ENCODE peak calls at places on chromosome 2, in nine cellular contexts. U is endothelial cell, F is WTC11, I is fibroblast of mammary gland, W is AG10803, E is GM13976, V is foreskin fibroblast, X is retinal pigment epithelial cell, O is HCT116. G is an unnamed sample.

GRCh38 chr2:187174582-187174981 is 273.5 kb downstream of the CALCRL start:
- DNase-seq in U (no peak), F (no peak), I (peak), W (no peak), E (no peak), V (no peak), X (no peak), O (no peak), G (no peak)

GRCh38 chr2:88247531-88247930 is 77.4 kb downstream of the THNSL2 start:
- DNase-seq in U (no peak), F (no peak), I (no peak), W (no peak), E (no peak), V (no peak), X (no peak), O (no peak), G (no peak)

GRCh38 chr2:167404896-167405295 is 516.6 kb downstream of the XIRP2 start:
- DNase-seq in U (no peak), F (no peak), I (peak), W (no peak), E (no peak), V (no peak), X (no peak), O (no peak), G (no peak)

GRCh38 chr2:231467016-231467545 is 2.8 kb upstream of the NCL start:
- DNase-seq in U (no peak), F (no peak), I (no peak), W (no peak), E (no peak), V (no peak), X (no peak), O (no peak), G (no peak)

GRCh38 chr2:122031544-122032263 is 276.3 kb downstream of the TSN start:
- DNase-seq in U (no peak), F (no peak), I (peak), W (peak), E (no peak), V (no peak), X (no peak), O (no peak), G (no peak)

GRCh38 chr2:60675309-60675708 is 80.8 kb upstream of the PAPOLG start:
- DNase-seq in U (no peak), F (no peak), I (no peak), W (no peak), E (no peak), V (no peak), X (no peak), O (no peak), G (no peak)

GRCh38 chr2:208373460-208374089 is 33.0 kb upstream of the PTH2R start:
- DNase-seq in U (peak), F (peak), I (peak), W (peak), E (peak), V (peak), X (peak), O (peak), G (no peak)

GRCh38 chr2:96874099-96874831 is 4.4 kb upstream of the SEMA4C start:
- DNase-seq in U (no peak), F (no peak), I (no peak), W (no peak), E (no peak), V (no peak), X (no peak), O (no peak), G (no peak)

GRCh38 chr2:7022486-7022885 is 105.3 kb downstream of the RNF144A start:
- DNase-seq in U (no peak), F (no peak), I (peak), W (no peak), E (no peak), V (no peak), X (no peak), O (no peak), G (no peak)

GRCh38 chr2:54470241-54470938 is 14.3 kb downstream of the SPTBN1 start:
- DNase-seq in U (no peak), F (no peak), I (peak), W (peak), E (no peak), V (peak), X (peak), O (no peak), G (no peak)

GRCh38 chr2:56248965-56249742 is 65.4 kb downstream of the CCDC85A start:
- DNase-seq in U (no peak), F (no peak), I (no peak), W (peak), E (no peak), V (no peak), X (no peak), O (no peak), G (no peak)

GRCh38 chr2:98828793-98829371 is 98.0 kb upstream of the MGAT4A start:
- DNase-seq in U (no peak), F (no peak), I (no peak), W (no peak), E (no peak), V (no peak), X (no peak), O (no peak), G (no peak)

GRCh38 chr2:76958749-76959148 is 563.4 kb downstream of the LRRTM4 start:
- DNase-seq in U (peak), F (peak), I (no peak), W (no peak), E (no peak), V (no peak), X (no peak), O (no peak), G (no peak)

GRCh38 chr2:76953733-76954347 is 568.3 kb downstream of the LRRTM4 start:
- DNase-seq in U (peak), F (peak), I (peak), W (peak), E (no peak), V (no peak), X (peak), O (no peak), G (no peak)
- TF ChIP-seq CTCF in U (peak), F (peak), I (peak), W (peak), E (peak), V (no peak), X (peak), O (no peak), G (peak)

GRCh38 chr2:75568174-75568573 is 7.4 kb upstream of the EVA1A start:
- DNase-seq in U (no peak), F (no peak), I (no peak), W (no peak), E (no peak), V (no peak), X (no peak), O (no peak), G (no peak)

GRCh38 chr2:75569546-75569945 is 8.8 kb upstream of the EVA1A start:
- DNase-seq in U (no peak), F (no peak), I (no peak), W (no peak), E (no peak), V (no peak), X (no peak), O (no peak), G (no peak)

GRCh38 chr2:75571730-75572430 is 11.1 kb upstream of the EVA1A start:
- DNase-seq in U (no peak), F (no peak), I (peak), W (no peak), E (no peak), V (no peak), X (no peak), O (no peak), G (no peak)

GRCh38 chr2:75570948-75571729 is 10.4 kb upstream of the EVA1A start:
- DNase-seq in U (no peak), F (no peak), I (peak), W (peak), E (no peak), V (no peak), X (peak), O (no peak), G (no peak)

DNA sequence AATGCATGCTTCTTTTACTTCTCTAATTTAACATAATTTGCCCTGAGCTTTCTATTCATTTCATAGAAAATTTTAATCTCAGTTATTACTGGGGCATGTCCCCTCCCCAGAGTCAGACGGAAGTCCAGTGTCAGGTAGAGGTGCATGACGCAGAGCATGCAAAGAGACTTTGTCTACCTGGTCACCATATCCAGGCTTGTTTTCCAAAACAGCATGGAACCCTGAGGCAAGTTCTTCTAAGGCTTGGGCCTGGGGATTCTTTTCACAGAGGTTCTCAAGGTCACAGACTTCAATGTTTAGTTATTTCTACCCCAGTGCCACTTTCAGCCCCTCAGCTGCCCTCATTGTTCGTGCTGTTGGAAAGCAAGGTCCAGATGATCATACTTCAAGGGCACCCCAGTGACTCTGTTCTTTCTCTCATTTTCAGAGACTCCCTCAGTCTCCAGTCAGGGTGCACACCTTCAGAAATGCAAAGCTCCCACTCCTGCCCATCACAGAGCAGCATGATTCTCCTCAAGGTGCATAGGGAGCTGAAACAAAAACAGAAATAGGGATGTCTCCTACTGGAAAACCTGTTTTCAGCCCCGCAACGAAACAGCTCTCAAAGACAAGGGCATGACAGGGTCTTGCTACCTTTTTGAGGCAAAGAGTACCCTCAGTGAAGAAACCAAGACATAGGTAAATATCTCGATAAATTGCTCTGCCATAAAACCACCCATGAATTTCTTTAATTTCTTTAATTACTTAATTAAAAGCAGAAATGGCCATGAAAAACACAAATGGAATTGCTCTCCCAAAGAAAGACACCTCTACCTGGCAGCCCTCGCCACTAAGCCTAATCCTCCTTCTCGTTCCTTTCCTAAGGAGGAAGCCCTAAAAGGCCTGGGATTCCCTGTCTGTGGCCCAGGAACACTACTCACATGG is 9.5 kb upstream of the EVA1A start:
- DNase-seq in U (no peak), F (no peak), I (no peak), W (no peak), E (no peak), V (no peak), X (no peak), O (no peak), G (no peak)
- TF ChIP-seq CTCF in U (no peak), F (no peak), I (no peak), W (no peak), E (no peak), V (no peak), X (no peak), O (no peak), G (no peak)

DNA sequence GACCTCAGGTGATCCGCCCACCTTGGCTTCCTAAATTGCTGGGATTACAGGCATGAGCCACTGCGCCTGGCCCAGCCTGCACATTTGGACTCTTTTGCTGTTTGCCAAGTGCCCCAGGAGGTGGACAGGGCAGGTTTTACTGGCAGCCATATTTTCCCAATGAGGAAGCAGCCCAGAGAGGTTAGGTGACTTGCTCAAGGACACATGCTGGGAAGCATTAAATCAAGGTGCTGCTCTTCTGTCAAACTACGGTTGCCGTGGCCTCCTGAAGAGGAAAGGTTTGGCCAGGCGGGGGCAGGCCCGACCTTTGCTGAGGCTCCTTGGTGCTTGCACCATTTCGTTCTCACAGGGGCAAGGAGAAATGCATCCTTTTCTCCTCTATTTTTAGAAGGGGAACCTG is 44.0 kb downstream of the DNMT3A start:
- DNase-seq in U (no peak), F (peak), I (no peak), W (no peak), E (no peak), V (no peak), X (no peak), O (no peak), G (no peak)
- TF ChIP-seq CTCF in U (no peak), F (no peak), I (no peak), W (no peak), E (no peak), V (no peak), X (no peak), O (no peak), G (no peak)

GRCh38 chr2:236309669-236310029 is 45.4 kb upstream of the ASB18 start:
- DNase-seq in U (peak), F (peak), I (peak), W (no peak), E (peak), V (no peak), X (no peak), O (no peak), G (no peak)
- TF ChIP-seq CTCF in U (peak), F (peak), I (peak), W (peak), E (peak), V (peak), X (peak), O (peak), G (peak)

GRCh38 chr2:105950521-105951389 is 206.0 kb downstream of the NCK2 start:
- DNase-seq in U (no peak), F (peak), I (no peak), W (no peak), E (no peak), V (no peak), X (peak), O (no peak), G (no peak)
- TF ChIP-seq CTCF in U (no peak), F (no peak), I (no peak), W (no peak), E (no peak), V (no peak), X (no peak), O (no peak), G (no peak)

GRCh38 chr2:64362562-64363026 is 91.4 kb upstream of the LGALSL start:
- DNase-seq in U (no peak), F (no peak), I (no peak), W (no peak), E (no peak), V (no peak), X (no peak), O (peak), G (no peak)

GRCh38 chr2:64363140-64363539 is 90.8 kb upstream of the LGALSL start:
- DNase-seq in U (no peak), F (no peak), I (no peak), W (no peak), E (no peak), V (no peak), X (no peak), O (no peak), G (no peak)

GRCh38 chr2:64359176-64359891 is 94.6 kb upstream of the LGALSL start:
- DNase-seq in U (no peak), F (no peak), I (peak), W (peak), E (no peak), V (no peak), X (no peak), O (no peak), G (no peak)

GRCh38 chr2:64361151-64361938 is 92.6 kb upstream of the LGALSL start:
- DNase-seq in U (no peak), F (no peak), I (no peak), W (no peak), E (no peak), V (no peak), X (no peak), O (no peak), G (no peak)

DNA sequence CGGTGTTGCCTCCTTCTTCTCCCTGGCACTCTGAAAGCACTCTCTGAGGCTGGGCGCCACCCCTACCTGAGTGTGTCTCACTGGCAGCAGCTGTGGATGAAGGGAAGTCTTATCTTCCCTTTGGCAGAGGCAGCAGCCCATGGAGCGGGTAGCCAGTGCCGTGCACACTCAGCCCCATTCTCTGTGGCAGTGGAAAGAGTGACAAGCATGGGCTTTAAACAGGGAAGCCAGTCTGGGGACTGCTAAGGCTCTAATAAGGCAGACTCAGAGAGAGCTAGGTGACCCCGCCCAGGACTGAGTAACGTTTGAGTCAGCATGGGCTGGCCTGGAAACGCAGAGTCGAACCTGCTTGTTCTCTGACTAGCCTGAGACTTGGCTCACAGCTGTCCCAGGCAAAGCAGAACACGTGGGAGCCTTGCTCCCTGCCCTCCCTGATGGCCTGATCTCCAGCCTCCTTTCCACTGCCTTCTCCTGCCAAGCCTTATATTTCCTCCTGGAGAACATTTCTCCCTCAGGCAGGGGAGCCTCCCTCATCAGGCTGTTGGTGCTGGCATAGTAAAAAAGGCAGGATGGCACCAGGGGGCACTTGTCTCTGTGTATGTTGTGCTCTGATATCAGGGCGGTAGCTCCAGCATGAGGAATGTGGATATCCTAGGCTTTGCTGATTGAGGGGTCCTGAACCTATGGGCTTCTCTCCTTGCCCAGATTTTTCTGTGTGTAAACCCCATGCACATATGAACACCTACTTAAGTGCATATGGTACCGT is 93.9 kb upstream of the LGALSL start:
- DNase-seq in U (no peak), F (peak), I (peak), W (peak), E (peak), V (peak), X (peak), O (peak), G (peak)
- TF ChIP-seq CTCF in U (no peak), F (no peak), I (no peak), W (no peak), E (no peak), V (peak), X (peak), O (no peak), G (no peak)

GRCh38 chr2:25159947-25160346 is 8.4 kb downstream of the POMC start:
- DNase-seq in U (peak), F (peak), I (peak), W (no peak), E (no peak), V (no peak), X (no peak), O (no peak), G (peak)
- TF ChIP-seq CTCF in U (no peak), F (no peak), I (no peak), W (no peak), E (no peak), V (no peak), X (no peak), O (no peak), G (no peak)